ENCODE peak calls at places on chromosomes 13 and 19, in seven cellular contexts. B is mesothelial cell of epicardium, F is T-helper 2 cell, D is cardiac fibroblast, R is NCI-H748 treated with DMSO at 0.1 percent for 48 hours, C is HCT116, P is fibroblast of lung. L is an unnamed sample.

GRCh38 chr19:328025-328505 is 16.5 kb downstream of the MIER2 start:
- DNase-seq in B (no peak), F (no peak), D (no peak), R (no peak), C (peak), P (no peak), L (no peak)

GRCh38 chr13:93270769-93271753 is 44.5 kb downstream of the GPC6 start:
- DNase-seq in B (no peak), F (no peak), D (no peak), R (no peak), C (no peak), P (no peak), L (no peak)

GRCh38 chr19:54905908-54906511 is at the start of gene NCR1:
- DNase-seq in B (no peak), F (no peak), D (no peak), R (no peak), C (no peak), P (no peak), L (no peak)

GRCh38 chr13:89393758-89394157 is 1722.6 kb downstream of the SLITRK5 start:
- DNase-seq in B (no peak), F (no peak), D (no peak), R (no peak), C (no peak), P (no peak), L (no peak)

GRCh38 chr19:28396259-28396940 is 816.6 kb downstream of the UQCRFS1 start:
- DNase-seq in B (no peak), F (no peak), D (no peak), R (no peak), C (no peak), P (no peak), L (no peak)

GRCh38 chr13:83881917-83882625 is at the start of gene SLITRK1:
- DNase-seq in B (peak), F (no peak), D (peak), R (peak), C (no peak), P (peak), L (peak)

GRCh38 chr13:72990883-72991282 is 67.9 kb upstream of the KLF5 start:
- DNase-seq in B (no peak), F (no peak), D (no peak), R (no peak), C (no peak), P (peak), L (no peak)

GRCh38 chr19:6828698-6829633 is 56.5 kb downstream of the VAV1 start:
- DNase-seq in B (no peak), F (no peak), D (peak), R (no peak), C (peak), P (no peak), L (no peak)

GRCh38 chr13:73250061-73250460 is 191.3 kb downstream of the KLF5 start:
- DNase-seq in B (no peak), F (no peak), D (no peak), R (no peak), C (no peak), P (no peak), L (no peak)

GRCh38 chr13:98173431-98173921 is 3.6 kb downstream of the RNF113B start:
- DNase-seq in B (no peak), F (no peak), D (peak), R (no peak), C (peak), P (peak), L (peak)

GRCh38 chr19:7328647-7329046 is 20.1 kb upstream of the ARHGEF18 start:
- DNase-seq in B (no peak), F (no peak), D (no peak), R (no peak), C (no peak), P (no peak), L (no peak)

GRCh38 chr13:98798849-98799645 is 46.6 kb upstream of the SLC15A1 start:
- DNase-seq in B (no peak), F (no peak), D (peak), R (no peak), C (no peak), P (peak), L (no peak)

GRCh38 chr13:99311748-99312492 is 4.7 kb upstream of the GPR183 start:
- DNase-seq in B (no peak), F (no peak), D (no peak), R (no peak), C (no peak), P (no peak), L (no peak)

GRCh38 chr19:10478476-10478875 is 24.7 kb downstream of the KEAP1 start:
- DNase-seq in B (no peak), F (no peak), D (no peak), R (no peak), C (no peak), P (peak), L (no peak)

GRCh38 chr19:7515471-7516226 is at the start of gene ZNF358:
- DNase-seq in B (no peak), F (no peak), D (peak), R (peak), C (no peak), P (peak), L (peak)

GRCh38 chr19:2426661-2427322 is 594 bp downstream of the TIMM13 start:
- DNase-seq in B (no peak), F (no peak), D (peak), R (no peak), C (peak), P (peak), L (peak)

GRCh38 chr19:30214651-30215051 is 157.5 kb upstream of the ZNF536 start:
- DNase-seq in B (no peak), F (no peak), D (no peak), R (no peak), C (no peak), P (no peak), L (no peak)

GRCh38 chr19:41699231-41699967 is 9.0 kb upstream of the CEACAM5 start:
- DNase-seq in B (no peak), F (no peak), D (no peak), R (no peak), C (no peak), P (no peak), L (no peak)

GRCh38 chr13:80469105-80469840 is 128.3 kb upstream of the SPRY2 start:
- DNase-seq in B (no peak), F (no peak), D (no peak), R (no peak), C (no peak), P (no peak), L (no peak)

GRCh38 chr13:94716016-94716415 is 3.7 kb upstream of the SOX21 start:
- DNase-seq in B (no peak), F (no peak), D (no peak), R (peak), C (no peak), P (no peak), L (no peak)

GRCh38 chr13:27954406-27954851 is 14.7 kb downstream of the CDX2 start:
- DNase-seq in B (no peak), F (no peak), D (no peak), R (no peak), C (no peak), P (no peak), L (no peak)

GRCh38 chr13:39635564-39635963 is 19.9 kb upstream of the COG6 start:
- DNase-seq in B (no peak), F (no peak), D (no peak), R (no peak), C (no peak), P (no peak), L (no peak)

GRCh38 chr19:51338563-51339312 is 3.2 kb downstream of the VSIG10L start:
- DNase-seq in B (peak), F (peak), D (peak), R (peak), C (peak), P (peak), L (peak)